ENCODE peak calls at places on chromosomes 12 and 14, in ten cellular contexts. Q, P, L, V, A, Y, R, C, G and W are unnamed samples.

GRCh38 chr14:96940009-96940408 is 142.8 kb downstream of the VRK1 start:
- DNase-seq in P (no peak), G (no peak), R (no peak), C (peak), Y (no peak), L (no peak), V (peak), A (no peak), Q (no peak), W (no peak)

GRCh38 chr12:117662620-117663395 is 301.4 kb upstream of the NOS1 start:
- DNase-seq in R (no peak), V (no peak), Q (no peak), A (no peak), Y (no peak), G (no peak), L (no peak), P (no peak), C (no peak), W (peak)

GRCh38 chr14:20458031-20458789 is 3.0 kb downstream of the PIP4P1 start:
- DNase-seq in A (no peak), R (no peak), V (no peak), L (no peak), P (no peak), Y (no peak), C (no peak), G (no peak), Q (no peak), W (no peak)

GRCh38 chr12:94427520-94428381 is 31.9 kb downstream of the CEP83 start:
- DNase-seq in Y (peak), L (peak), R (no peak), A (peak), C (no peak), Q (peak), P (peak), V (no peak), G (peak), W (peak)

GRCh38 chr12:102376251-102376747 is 104.1 kb downstream of the IGF1 start:
- DNase-seq in Q (peak), V (peak), L (no peak), Y (peak), P (no peak), C (no peak), R (no peak), A (no peak), G (peak), W (peak)

GRCh38 chr12:109310247-109311125 is 1.4 kb upstream of the FOXN4 start:
- DNase-seq in G (no peak), L (no peak), A (no peak), C (no peak), Y (no peak), R (peak), P (no peak), Q (no peak), V (no peak), W (no peak)

GRCh38 chr12:16473610-16474326 is 126.3 kb downstream of the MGST1 start:
- DNase-seq in C (peak), Q (peak), R (no peak), L (no peak), P (peak), V (peak), Y (peak), G (peak), A (no peak), W (peak)

GRCh38 chr12:85089792-85090191 is 53.6 kb downstream of the LRRIQ1 start:
- DNase-seq in C (no peak), P (no peak), L (no peak), A (no peak), Y (no peak), G (no peak), R (no peak), Q (no peak), V (no peak), W (no peak)

GRCh38 chr12:10128687-10129086 is 1.3 kb downstream of the CLEC7A start:
- DNase-seq in R (no peak), G (no peak), Y (no peak), V (peak), P (no peak), L (no peak), A (no peak), C (peak), Q (no peak), W (no peak)

GRCh38 chr14:59540852-59541251 is 35.8 kb downstream of the CCDC175 start:
- DNase-seq in A (no peak), L (no peak), Q (no peak), V (no peak), G (no peak), Y (no peak), P (no peak), R (no peak), C (no peak), W (no peak)

DNA sequence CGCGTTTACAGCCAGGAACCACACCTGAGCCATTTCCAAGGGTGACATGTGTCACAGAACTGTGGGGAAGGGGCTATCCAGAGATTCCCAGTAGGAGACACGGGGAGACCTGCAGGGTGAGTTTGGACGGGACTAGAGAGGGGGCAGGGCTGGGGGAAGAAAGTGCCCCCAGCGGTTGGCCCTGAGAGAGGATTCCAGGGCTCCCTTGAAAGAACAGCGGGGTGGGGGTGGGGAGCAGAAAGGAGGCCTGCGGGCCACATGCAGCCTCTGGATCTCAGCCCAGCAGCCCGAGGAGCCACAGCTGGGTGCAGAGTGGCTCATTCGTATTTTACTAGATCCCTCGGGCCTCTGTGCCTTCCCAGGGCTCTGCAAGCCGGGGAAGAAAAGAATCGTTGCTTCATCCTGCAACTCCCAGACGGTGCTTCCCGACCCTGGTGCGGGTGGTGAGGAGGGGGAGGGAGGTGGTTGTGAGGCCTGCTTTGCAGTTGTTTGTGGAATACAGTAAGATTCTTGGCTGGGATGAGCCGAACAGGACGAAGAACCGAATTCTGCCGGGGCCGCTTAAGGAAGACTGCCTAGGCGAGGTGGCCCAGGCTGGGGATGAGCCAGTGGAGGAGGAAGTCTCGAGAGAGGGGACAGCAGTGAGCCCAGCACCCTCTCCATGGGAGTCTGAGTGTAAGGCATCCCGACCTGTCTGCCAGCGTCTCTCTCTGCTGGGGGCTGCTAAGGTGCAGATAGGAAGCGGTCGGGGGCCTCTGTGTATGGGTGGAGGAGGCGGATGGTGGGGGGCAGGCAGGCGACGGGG is 36.1 kb upstream of the ANKRD9 start:
- DNase-seq in Q (peak), L (no peak), Y (peak), A (peak), C (no peak), R (peak), V (no peak), G (peak), P (no peak), W (peak)
- H3K4me3 ChIP-seq in Q (no peak), L (no peak), Y (no peak), A (no peak), C (no peak), R (no peak), V (no peak), G (no peak), P (no peak), W (no peak)

GRCh38 chr12:123805119-123805518 is 43.0 kb downstream of the DNAH10 start:
- DNase-seq in A (no peak), Q (no peak), V (no peak), G (no peak), R (no peak), Y (no peak), C (no peak), P (no peak), L (no peak), W (no peak)

GRCh38 chr12:123807002-123807401 is 44.9 kb downstream of the DNAH10 start:
- DNase-seq in V (no peak), A (no peak), G (no peak), P (no peak), Q (no peak), C (no peak), R (no peak), Y (no peak), L (no peak), W (no peak)

GRCh38 chr12:123807670-123808069 is 45.6 kb downstream of the DNAH10 start:
- DNase-seq in G (no peak), L (no peak), P (no peak), Q (peak), A (no peak), R (peak), C (no peak), V (no peak), Y (peak), W (no peak)

GRCh38 chr12:123813349-123813748 is 51.2 kb downstream of the DNAH10 start:
- DNase-seq in P (no peak), L (no peak), V (peak), Q (peak), A (peak), Y (peak), G (peak), R (no peak), C (peak), W (peak)

DNA sequence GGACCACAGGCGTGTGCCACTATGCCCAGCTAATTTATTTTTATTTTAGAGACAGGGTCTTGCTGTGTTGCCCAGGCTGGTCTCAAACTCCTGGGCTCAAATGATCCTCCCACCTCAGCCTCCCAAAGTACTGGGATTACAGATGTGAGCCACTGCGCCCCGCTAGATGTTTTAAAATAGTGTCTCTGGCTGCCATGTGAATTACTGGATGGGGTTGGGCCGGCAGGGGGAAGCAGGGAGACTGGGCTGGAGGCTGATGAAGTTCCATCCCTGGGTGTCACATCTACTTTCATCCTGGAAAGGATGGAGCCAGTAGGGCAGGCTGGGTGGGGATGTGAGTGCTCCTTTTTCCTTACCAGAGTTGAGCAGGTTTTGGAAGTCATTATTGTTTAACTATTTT is 46.1 kb downstream of the DNAH10 start:
- DNase-seq in A (no peak), G (peak), P (no peak), R (peak), Q (no peak), C (peak), V (peak), L (no peak), Y (peak), W (peak)
- TF ChIP-seq CTCF in A (peak), G (peak), P (no peak), R (peak), Q (peak), C (peak), V (peak), L (no peak), Y (peak), W (peak)

GRCh38 chr12:119996417-119996816 is 7.4 kb downstream of the BICDL1 start:
- DNase-seq in L (no peak), P (no peak), G (no peak), Y (no peak), V (no peak), C (no peak), A (no peak), Q (no peak), R (no peak), W (no peak)

GRCh38 chr12:119998471-119999245 is 9.6 kb downstream of the BICDL1 start:
- DNase-seq in V (no peak), G (no peak), C (no peak), R (no peak), P (no peak), A (no peak), Y (no peak), Q (no peak), L (no peak), W (no peak)

GRCh38 chr12:120006248-120006975 is 17.4 kb downstream of the BICDL1 start:
- DNase-seq in A (no peak), V (peak), R (no peak), Q (no peak), C (peak), Y (no peak), P (no peak), G (no peak), L (no peak), W (no peak)

GRCh38 chr12:119994892-119995658 is 6.0 kb downstream of the BICDL1 start:
- DNase-seq in L (no peak), R (no peak), Q (no peak), C (no peak), A (no peak), V (no peak), P (no peak), G (no peak), Y (no peak), W (no peak)

DNA sequence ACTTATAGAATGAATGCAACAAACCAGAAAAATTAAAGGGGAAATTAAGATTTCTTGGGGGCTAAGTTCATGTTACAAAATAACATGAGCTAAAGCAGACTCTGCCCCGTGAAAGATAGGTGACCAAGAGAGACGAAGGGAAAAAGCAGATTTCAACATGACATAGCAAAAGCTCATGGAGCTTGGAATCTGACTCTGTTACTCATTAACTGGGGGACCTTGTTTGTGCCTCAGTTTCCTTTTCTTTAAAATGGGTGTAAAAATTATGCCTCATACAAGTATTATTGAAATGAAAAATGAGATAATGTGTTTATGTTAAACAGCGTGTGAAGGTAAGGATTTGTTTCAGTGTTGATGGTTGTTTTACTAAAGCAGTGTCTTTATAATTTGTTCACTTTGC is 11.5 kb downstream of the BICDL1 start:
- DNase-seq in A (no peak), G (no peak), Y (no peak), Q (no peak), V (no peak), C (no peak), R (no peak), P (no peak), L (no peak), W (no peak)
- H3K4me3 ChIP-seq in A (no peak), G (no peak), Y (no peak), Q (no peak), V (no peak), C (no peak), R (no peak), P (no peak), L (no peak), W (no peak)

GRCh38 chr14:77653473-77653872 is 37.0 kb upstream of the SPTLC2 start:
- DNase-seq in G (no peak), R (peak), Q (no peak), P (no peak), A (no peak), Y (no peak), L (no peak), V (no peak), C (no peak), W (no peak)
- TF ChIP-seq CTCF in G (peak), R (peak), Q (no peak), P (peak), A (no peak), Y (peak), L (no peak), V (peak), C (no peak), W (peak)

GRCh38 chr12:42327227-42327590 is 1.2 kb downstream of the PPHLN1 start:
- DNase-seq in L (no peak), P (no peak), C (no peak), R (no peak), Q (no peak), V (no peak), Y (no peak), G (no peak), A (no peak), W (no peak)
- H3K4me3 ChIP-seq in L (peak), P (peak), C (peak), R (peak), Q (peak), V (peak), Y (peak), G (peak), A (peak), W (peak)

GRCh38 chr12:334114-334513 is 55.0 kb downstream of the KDM5A start:
- DNase-seq in Y (no peak), P (no peak), R (no peak), C (no peak), A (no peak), G (peak), V (no peak), Q (no peak), L (no peak), W (no peak)
- TF ChIP-seq CTCF in Y (no peak), P (no peak), R (no peak), C (no peak), A (no peak), G (no peak), V (no peak), Q (no peak), L (no peak), W (no peak)

GRCh38 chr12:14959463-14959862 is 1.9 kb downstream of the ARHGDIB start:
- DNase-seq in Q (no peak), G (no peak), R (no peak), L (no peak), V (no peak), A (no peak), P (no peak), C (no peak), Y (no peak), W (no peak)
- H3K4me3 ChIP-seq in Q (no peak), G (no peak), R (no peak), L (peak), V (no peak), A (no peak), P (no peak), C (no peak), Y (no peak), W (no peak)

GRCh38 chr12:96399919-96400630 is at the start of gene CDK17:
- DNase-seq in C (peak), G (peak), L (peak), P (peak), Q (peak), Y (peak), V (peak), A (no peak), R (peak), W (peak)
- TF ChIP-seq CTCF in C (no peak), G (no peak), L (peak), P (peak), Q (peak), Y (peak), V (peak), A (peak), R (peak), W (no peak)